ENCODE peak calls at places on chromosomes 13 and 19, in nine cellular contexts. S is stomach; L is fibroblast of the conjunctiva; G is activated T-cell treated with anti-CD3 and anti-CD28 coated beads for 4 hours; F is activated CD4-positive, alpha-beta T cell treated with anti-CD3 and anti-CD28 coated beads for 36 hours; J is NCI-H748 treated with DMSO at 0.1 percent for 48 hours; Q is thyroid gland; E is T follicular helper cell; Z is NCI-H1436. D is an unnamed sample.

GRCh38 chr13:97125051-97125809 is 96.9 kb upstream of the MBNL2 start:
- DNase-seq in S (no peak), L (peak; percentile 98), G (no peak), F (peak; percentile 69), J (peak; percentile 37), Q (peak; percentile 65), E (no peak), Z (peak; percentile 73), D (no peak)

GRCh38 chr19:17766543-17767131 is 15.4 kb downstream of the FCHO1 start:
- DNase-seq in S (peak; percentile 89), L (peak; percentile 75), G (no peak), F (peak; percentile 71), J (peak; percentile 37), Q (peak; percentile 76), E (no peak), Z (no peak), D (peak; percentile 88)

GRCh38 chr19:36051637-36052036 is 2.4 kb downstream of the THAP8 start:
- DNase-seq in S (no peak), L (no peak), G (no peak), F (no peak), J (no peak), Q (no peak), E (no peak), Z (no peak), D (no peak)

GRCh38 chr13:29704648-29705047 is 109.2 kb upstream of the SLC7A1 start:
- DNase-seq in S (no peak), L (no peak), G (no peak), F (no peak), J (no peak), Q (peak; percentile 56), E (no peak), Z (no peak), D (no peak)

GRCh38 chr19:17394891-17395415 is 957 bp upstream of the CCDC194 start:
- DNase-seq in S (peak; percentile 58), L (peak; percentile 37), G (peak; percentile 63), F (peak; percentile 64), J (no peak), Q (peak; percentile 27), E (peak; percentile 43), Z (no peak), D (peak; percentile 86)

GRCh38 chr19:46713781-46714522 is 3.0 kb downstream of the PRKD2 start:
- DNase-seq in S (peak; percentile 94), L (peak; percentile 73), G (peak; percentile 66), F (peak; percentile 85), J (peak; percentile 78), Q (peak; percentile 98), E (peak; percentile 70), Z (peak; percentile 61), D (peak; percentile 95)

GRCh38 chr19:4575978-4576933 is 16.8 kb upstream of the SEMA6B start:
- DNase-seq in S (peak; percentile 74), L (peak; percentile 34), G (peak; percentile 64), F (peak; percentile 85), J (no peak), Q (peak; percentile 52), E (peak; percentile 54), Z (no peak), D (peak; percentile 83)

GRCh38 chr13:28741080-28741479 is 22.3 kb upstream of the SLC46A3 start:
- DNase-seq in S (no peak), L (no peak), G (no peak), F (no peak), J (no peak), Q (no peak), E (no peak), Z (no peak), D (no peak)

GRCh38 chr13:29771247-29771646 is 79.2 kb downstream of the UBL3 start:
- DNase-seq in S (no peak), L (peak; percentile 27), G (no peak), F (no peak), J (peak; percentile 76), Q (no peak), E (no peak), Z (peak; percentile 17), D (no peak)

GRCh38 chr13:61339054-61339621 is 76.5 kb downstream of the PCDH20 start:
- DNase-seq in S (no peak), L (no peak), G (no peak), F (no peak), J (no peak), Q (no peak), E (no peak), Z (no peak), D (no peak)

GRCh38 chr13:44932850-44933251 is 56.4 kb downstream of the NUFIP1 start:
- DNase-seq in S (peak; percentile 45), L (no peak), G (no peak), F (no peak), J (no peak), Q (no peak), E (no peak), Z (no peak), D (peak; percentile 54)

GRCh38 chr13:28177877-28178276 is 39.5 kb downstream of the PAN3 start:
- DNase-seq in S (no peak), L (no peak), G (no peak), F (no peak), J (no peak), Q (no peak), E (no peak), Z (no peak), D (no peak)

GRCh38 chr13:106105153-106105552 is 430.3 kb downstream of the EFNB2 start:
- DNase-seq in S (no peak), L (no peak), G (no peak), F (no peak), J (no peak), Q (no peak), E (no peak), Z (no peak), D (no peak)

GRCh38 chr13:67296511-67296910 is 66.4 kb upstream of the PCDH9 start:
- DNase-seq in S (no peak), L (no peak), G (no peak), F (no peak), J (no peak), Q (no peak), E (no peak), Z (no peak), D (no peak)

D was measured in Right ventricle myocardium superior.